ENCODE peak calls at places on chromosomes 16 and 17, in five cellular contexts. L, K, D, E and Q are unnamed samples.
A peak's percentile ranks its signal among the peaks of the same experiment; 100 is the strongest.

GRCh38 chr17:65198653-65199382 is 61.6 kb downstream of the RGS9 start:
- DNase-seq in L (peak; percentile 84), K (no peak), D (no peak), E (no peak), Q (peak; percentile 26)

GRCh38 chr16:66604376-66605176 is at the start of gene CMTM3:
- DNase-seq in L (peak; percentile 40), K (peak; percentile 75), D (peak; percentile 88), E (peak; percentile 87), Q (peak; percentile 81)

GRCh38 chr16:28910046-28911031 is 14.7 kb downstream of the RABEP2 start:
- DNase-seq in L (peak; percentile 78), K (no peak), D (no peak), E (no peak), Q (no peak)

GRCh38 chr17:55330344-55330933 is 65.7 kb downstream of the HLF start:
- DNase-seq in L (no peak), K (no peak), D (no peak), E (no peak), Q (no peak)

GRCh38 chr16:84518804-84519341 is 14.4 kb upstream of the MEAK7 start:
- DNase-seq in L (no peak), K (no peak), D (peak; percentile 77), E (peak; percentile 12), Q (no peak)

GRCh38 chr16:7344806-7345416 is 12.3 kb downstream of the RBFOX1 start:
- DNase-seq in L (no peak), K (peak; percentile 30), D (no peak), E (no peak), Q (no peak)

GRCh38 chr17:18953231-18953728 is 1.3 kb downstream of the SLC5A10 start:
- DNase-seq in L (no peak), K (no peak), D (peak; percentile 58), E (no peak), Q (no peak)

GRCh38 chr17:81959362-81960129 is 1.4 kb downstream of the NOTUM start:
- DNase-seq in L (peak; percentile 59), K (peak; percentile 75), D (peak; percentile 95), E (peak; percentile 80), Q (peak; percentile 73)

GRCh38 chr16:89120281-89120680 is 26.6 kb downstream of the ACSF3 start:
- DNase-seq in L (no peak), K (peak; percentile 5), D (peak; percentile 58), E (peak; percentile 29), Q (peak; percentile 15)

GRCh38 chr17:81815646-81815985 is 11.7 kb downstream of the GCGR start:
- DNase-seq in L (no peak), K (no peak), D (no peak), E (no peak), Q (no peak)

GRCh38 chr16:794853-795466 is 5.6 kb downstream of the GNG13 start:
- DNase-seq in L (no peak), K (no peak), D (no peak), E (no peak), Q (no peak)

GRCh38 chr17:58047751-58048150 is 35.5 kb upstream of the DYNLL2 start:
- DNase-seq in L (no peak), K (no peak), D (no peak), E (no peak), Q (no peak)

GRCh38 chr17:12398636-12399035 is 267.1 kb upstream of the MYOCD start:
- DNase-seq in L (no peak), K (no peak), D (no peak), E (no peak), Q (no peak)

GRCh38 chr17:74770498-74771318 is 5.4 kb downstream of the NAT9 start:
- DNase-seq in L (peak; percentile 75), K (peak; percentile 64), D (peak; percentile 94), E (peak; percentile 71), Q (peak; percentile 56)

DNA sequence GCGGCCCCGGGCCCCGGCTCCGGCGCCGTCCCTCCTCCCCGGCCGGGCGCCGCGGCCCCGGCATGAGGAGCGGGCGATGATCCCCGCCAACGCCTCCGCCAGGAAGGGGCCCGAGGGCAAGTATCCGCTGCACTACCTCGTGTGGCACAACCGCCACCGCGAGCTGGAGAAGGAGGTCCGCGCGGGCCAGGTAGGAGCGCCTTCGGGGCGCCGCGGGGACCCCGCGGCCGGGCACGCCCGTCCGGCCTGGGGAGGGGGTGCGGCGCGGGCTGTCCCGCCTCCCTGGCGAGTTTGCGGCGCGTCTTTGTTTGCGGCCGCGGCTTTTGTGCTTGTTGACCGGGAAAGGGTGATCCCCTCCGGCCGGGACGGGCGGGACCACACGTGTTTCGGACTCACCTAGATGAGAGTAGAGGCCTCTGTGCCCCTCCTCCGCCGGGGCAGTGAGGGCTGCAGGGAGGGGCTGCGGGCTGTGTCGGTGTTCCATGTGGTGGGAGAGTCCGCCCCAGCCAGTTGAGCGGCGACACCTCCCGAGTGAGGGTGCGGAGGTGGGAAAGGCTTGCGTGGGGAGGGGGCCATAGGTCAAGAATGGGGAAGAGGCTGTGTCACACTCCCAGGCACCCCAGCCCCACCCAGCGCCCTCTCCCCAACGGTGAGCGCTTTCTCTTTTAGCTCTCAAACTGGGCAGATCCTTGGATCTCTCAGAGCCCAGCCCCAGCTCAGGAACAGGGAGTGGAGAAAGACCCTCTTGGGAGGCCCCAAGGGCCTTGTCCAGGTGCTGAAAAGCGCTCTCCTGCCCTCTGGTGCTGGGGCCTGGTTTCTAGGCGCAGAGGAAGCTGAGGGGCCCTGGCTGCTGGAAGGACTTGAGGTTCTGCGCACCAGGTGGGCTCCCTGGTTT is 861 bp downstream of the ANKRD13B start:
- DNase-seq in L (peak; percentile 6), K (no peak), D (peak; percentile 86), E (peak; percentile 57), Q (no peak)
- TF ChIP-seq CTCF in L (peak; percentile 37), K (peak; percentile 26), D (no peak), E (no peak), Q (peak; percentile 41)

GRCh38 chr17:60146206-60146605 is 3.6 kb upstream of the CA4 start:
- DNase-seq in L (no peak), K (no peak), D (no peak), E (no peak), Q (no peak)
- H3K27me3 ChIP-seq in L (peaks cover 27% of the 10 kb centered on the region), K (peaks cover 84% of the 10 kb centered on the region), D (peaks cover 81% of the 10 kb centered on the region), E (peaks cover 4% of the 10 kb centered on the region), Q (no peaks in the 10 kb centered on the region)

GRCh38 chr16:26645629-26646028 is 421.1 kb upstream of the C16orf82 start:
- DNase-seq in L (no peak), K (no peak), D (no peak), E (no peak), Q (no peak)
- TF ChIP-seq CTCF in L (no peak), K (peak; percentile 29), D (peak; percentile 22), E (no peak), Q (peak; percentile 54)

GRCh38 chr16:78792952-78793351 is 693.5 kb downstream of the WWOX start:
- DNase-seq in L (no peak), K (no peak), D (no peak), E (no peak), Q (no peak)

GRCh38 chr16:78791011-78791410 is 691.6 kb downstream of the WWOX start:
- DNase-seq in L (no peak), K (no peak), D (no peak), E (no peak), Q (no peak)

GRCh38 chr16:78791926-78792325 is 692.5 kb downstream of the WWOX start:
- DNase-seq in L (no peak), K (no peak), D (no peak), E (no peak), Q (no peak)

GRCh38 chr16:78799429-78799828 is 700.0 kb downstream of the WWOX start:
- DNase-seq in L (no peak), K (no peak), D (no peak), E (no peak), Q (no peak)

GRCh38 chr16:78794581-78795300 is 695.3 kb downstream of the WWOX start:
- DNase-seq in L (no peak), K (no peak), D (no peak), E (no peak), Q (no peak)
- H3K27me3 ChIP-seq in L (no peaks in the 10 kb centered on the region), K (no peaks in the 10 kb centered on the region), D (no peaks in the 10 kb centered on the region), E (no peaks in the 10 kb centered on the region), Q (no peaks in the 10 kb centered on the region)

GRCh38 chr16:88063201-88063773 is 112.1 kb downstream of the BANP start:
- DNase-seq in L (no peak), K (peak; percentile 44), D (peak; percentile 56), E (peak; percentile 77), Q (no peak)
- TF ChIP-seq CTCF in L (no peak), K (peak; percentile 46), D (no peak), E (no peak), Q (no peak)

DNA sequence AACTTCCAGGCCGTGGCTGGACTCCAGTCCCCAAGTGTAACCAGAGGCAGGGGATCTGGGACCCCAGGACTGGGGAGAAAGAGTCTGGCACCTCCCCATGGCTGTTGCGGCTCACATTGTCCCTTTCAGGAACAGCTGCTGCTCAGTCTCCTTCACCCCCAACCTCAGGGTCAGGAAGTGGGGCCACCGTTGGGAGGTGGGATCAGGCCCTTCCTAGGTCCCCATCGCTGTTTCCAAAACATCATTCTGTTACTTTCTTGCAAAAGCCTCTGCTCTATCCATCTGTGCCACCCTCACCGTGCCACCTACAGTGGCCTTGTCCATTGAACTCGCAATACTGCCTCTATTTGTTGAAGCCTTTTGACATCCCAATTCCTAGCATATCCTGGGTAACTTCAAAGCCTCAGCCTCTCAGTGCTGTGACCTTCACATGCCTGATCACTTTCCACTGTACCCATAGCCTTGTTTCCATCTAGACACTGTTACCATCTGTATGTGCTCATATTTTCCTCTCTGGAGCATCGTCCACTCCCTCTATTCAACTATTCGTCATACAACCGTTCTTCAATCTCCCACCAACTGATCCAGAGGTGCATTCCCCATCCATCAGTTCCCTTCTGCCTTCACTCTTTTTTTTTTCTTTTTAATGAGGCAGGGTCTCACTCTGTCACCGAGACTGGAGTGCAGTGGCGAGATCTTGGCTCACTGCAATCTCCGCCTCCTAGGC is 15.0 kb upstream of the SRCIN1 start:
- DNase-seq in L (no peak), K (no peak), D (peak; percentile 34), E (no peak), Q (no peak)
- H3K27me3 ChIP-seq in L (no peaks in the 10 kb centered on the region), K (peaks cover 88% of the 10 kb centered on the region), D (peaks cover 22% of the 10 kb centered on the region), E (no peaks in the 10 kb centered on the region), Q (no peaks in the 10 kb centered on the region)

GRCh38 chr16:81478876-81479496 is 34.4 kb downstream of the CMIP start:
- DNase-seq in L (no peak), K (peak; percentile 49), D (peak; percentile 91), E (no peak), Q (peak; percentile 78)

GRCh38 chr16:81483064-81483969 is 38.7 kb downstream of the CMIP start:
- DNase-seq in L (no peak), K (peak; percentile 7), D (no peak), E (no peak), Q (no peak)

GRCh38 chr16:81478294-81478693 is 33.7 kb downstream of the CMIP start:
- DNase-seq in L (no peak), K (peak; percentile 10), D (no peak), E (no peak), Q (no peak)

GRCh38 chr16:81482329-81483063 is 37.9 kb downstream of the CMIP start:
- DNase-seq in L (no peak), K (no peak), D (no peak), E (no peak), Q (no peak)

GRCh38 chr16:81480856-81481821 is 36.5 kb downstream of the CMIP start:
- DNase-seq in L (no peak), K (no peak), D (peak; percentile 93), E (no peak), Q (peak; percentile 88)
- TF ChIP-seq CTCF in L (no peak), K (no peak), D (peak; percentile 42), E (no peak), Q (no peak)